ENCODE peak calls at places on chromosomes 3 and 15, in six cellular contexts. W is stimulated activated CD8-positive, alpha-beta memory T cell treated with anti-CD3 and anti-CD28 coated beads, Interleukin-4, amount 100 ng/mL, for 48 hours; L is NCI-H1092; I is RPMI7951; N is upper lobe of left lung; G is NCI-H345. J is an unnamed sample.

GRCh38 chr3:124014366-124014942 is 22.5 kb upstream of the ROPN1 start:
- DNase-seq in W (no peak), L (no peak), I (peak), N (no peak), G (no peak), J (no peak)

GRCh38 chr3:100040846-100041245 is 73.5 kb downstream of the FILIP1L start:
- DNase-seq in W (no peak), L (no peak), I (peak), N (no peak), G (no peak), J (no peak)

GRCh38 chr3:129732200-129732876 is 125.9 kb upstream of the PLXND1 start:
- DNase-seq in W (no peak), L (no peak), I (peak), N (no peak), G (no peak), J (no peak)

GRCh38 chr3:132352556-132353143 is 35.4 kb downstream of the ACP3 start:
- DNase-seq in W (peak), L (peak), I (peak), N (peak), G (peak), J (peak)

GRCh38 chr3:151468284-151468917 is 7.5 kb upstream of the IGSF10 start:
- DNase-seq in W (peak), L (peak), I (peak), N (peak), G (peak), J (peak)

GRCh38 chr3:171841620-171842000 is 1.5 kb upstream of the TMEM212 start:
- DNase-seq in W (no peak), L (no peak), I (no peak), N (no peak), G (no peak), J (no peak)

GRCh38 chr3:48997102-48997637 is 7.1 kb downstream of the P4HTM start:
- DNase-seq in W (no peak), L (no peak), I (no peak), N (no peak), G (no peak), J (no peak)

GRCh38 chr3:78645628-78646310 is 1122.0 kb downstream of the ROBO1 start:
- DNase-seq in W (no peak), L (peak), I (peak), N (no peak), G (peak), J (peak)

GRCh38 chr15:47265686-47266085 is 451.6 kb upstream of the SEMA6D start:
- DNase-seq in W (no peak), L (no peak), I (no peak), N (no peak), G (no peak), J (no peak)

GRCh38 chr3:195131149-195131548 is 139.8 kb downstream of the XXYLT1 start:
- DNase-seq in W (no peak), L (no peak), I (no peak), N (no peak), G (no peak), J (no peak)

GRCh38 chr15:38610748-38611147 is 46.1 kb upstream of the RASGRP1 start:
- DNase-seq in W (peak), L (no peak), I (no peak), N (no peak), G (no peak), J (no peak)

GRCh38 chr15:78811124-78811824 is at the start of gene ADAMTS7:
- DNase-seq in W (peak), L (no peak), I (peak), N (peak), G (peak), J (no peak)

GRCh38 chr3:62496509-62496908 is 123.2 kb upstream of the FEZF2 start:
- DNase-seq in W (no peak), L (no peak), I (no peak), N (no peak), G (no peak), J (no peak)

GRCh38 chr3:46670000-46670890 is 23.2 kb downstream of the ALS2CL start:
- DNase-seq in W (no peak), L (no peak), I (no peak), N (peak), G (no peak), J (no peak)

GRCh38 chr15:98121957-98122356 is 161.5 kb downstream of the ARRDC4 start:
- DNase-seq in W (no peak), L (no peak), I (no peak), N (no peak), G (no peak), J (no peak)

GRCh38 chr3:17030438-17030837 is 145.7 kb downstream of the PLCL2 start:
- DNase-seq in W (no peak), L (no peak), I (no peak), N (no peak), G (no peak), J (no peak)

GRCh38 chr15:101024111-101024695 is 105.0 kb downstream of the LRRK1 start:
- DNase-seq in W (peak), L (no peak), I (no peak), N (no peak), G (no peak), J (no peak)

GRCh38 chr3:187072582-187072981 is 66.7 kb downstream of the RPL39L start:
- DNase-seq in W (no peak), L (no peak), I (no peak), N (no peak), G (no peak), J (no peak)

GRCh38 chr3:115099115-115099884 is 47.8 kb downstream of the ZBTB20 start:
- DNase-seq in W (no peak), L (no peak), I (no peak), N (no peak), G (no peak), J (no peak)

GRCh38 chr15:34216527-34217270 is 6.8 kb upstream of the KATNBL1 start:
- DNase-seq in W (no peak), L (no peak), I (no peak), N (no peak), G (no peak), J (no peak)

GRCh38 chr3:9884555-9885165 is 4.6 kb upstream of the CIDEC start:
- DNase-seq in W (no peak), L (no peak), I (peak), N (no peak), G (no peak), J (no peak)

GRCh38 chr3:11605398-11605797 is 38.3 kb downstream of the VGLL4 start:
- DNase-seq in W (no peak), L (no peak), I (no peak), N (no peak), G (no peak), J (no peak)

GRCh38 chr3:153513236-153513635 is 351.2 kb downstream of the RAP2B start:
- DNase-seq in W (no peak), L (no peak), I (no peak), N (no peak), G (no peak), J (no peak)

GRCh38 chr15:89101302-89102191 is 13.3 kb downstream of the ABHD2 start:
- DNase-seq in W (no peak), L (no peak), I (peak), N (peak), G (no peak), J (peak)

GRCh38 chr15:40766194-40766830 is 2.4 kb downstream of the GCHFR start:
- DNase-seq in W (no peak), L (no peak), I (peak), N (no peak), G (no peak), J (no peak)

GRCh38 chr3:161977850-161978249 is 481.2 kb downstream of the OTOL1 start:
- DNase-seq in W (no peak), L (no peak), I (no peak), N (no peak), G (no peak), J (no peak)

GRCh38 chr3:37116998-37117397 is 57.4 kb downstream of the LRRFIP2 start:
- DNase-seq in W (no peak), L (no peak), I (no peak), N (no peak), G (no peak), J (no peak)

GRCh38 chr3:133821767-133822638 is 16.4 kb downstream of the SRPRB start:
- DNase-seq in W (peak), L (no peak), I (peak), N (peak), G (no peak), J (no peak)

GRCh38 chr3:130242850-130243569 is 102.5 kb upstream of the COL6A5 start:
- DNase-seq in W (no peak), L (no peak), I (no peak), N (no peak), G (peak), J (no peak)

GRCh38 chr3:63351159-63352007 is 73.3 kb downstream of the SYNPR start:
- DNase-seq in W (no peak), L (peak), I (peak), N (no peak), G (peak), J (peak)

GRCh38 chr3:4980229-4981159 is 1.3 kb downstream of the BHLHE40 start:
- DNase-seq in W (peak), L (peak), I (peak), N (peak), G (peak), J (no peak)

GRCh38 chr15:79816565-79816964 is 80.2 kb downstream of the MTHFS start:
- DNase-seq in W (no peak), L (no peak), I (no peak), N (no peak), G (no peak), J (no peak)

GRCh38 chr15:81531141-81531592 is 157.2 kb upstream of the TMC3 start:
- DNase-seq in W (no peak), L (no peak), I (peak), N (no peak), G (no peak), J (peak)

GRCh38 chr3:181610973-181611265 is 100.8 kb upstream of the SOX2 start:
- DNase-seq in W (no peak), L (no peak), I (no peak), N (no peak), G (peak), J (no peak)

GRCh38 chr3:177693596-177693995 is 496.3 kb upstream of the TBL1XR1 start:
- DNase-seq in W (no peak), L (no peak), I (no peak), N (no peak), G (no peak), J (no peak)

GRCh38 chr3:149618151-149619123 is 39.4 kb downstream of the WWTR1 start:
- DNase-seq in W (no peak), L (no peak), I (peak), N (no peak), G (no peak), J (no peak)

GRCh38 chr15:67779160-67780111 is 45.9 kb upstream of the SKOR1 start:
- DNase-seq in W (no peak), L (no peak), I (no peak), N (no peak), G (no peak), J (no peak)

GRCh38 chr3:172087827-172088580 is 48.6 kb downstream of the FNDC3B start:
- DNase-seq in W (no peak), L (no peak), I (no peak), N (no peak), G (no peak), J (no peak)

GRCh38 chr3:141499965-141500364 is 13.1 kb downstream of the RASA2 start:
- DNase-seq in W (no peak), L (no peak), I (no peak), N (no peak), G (no peak), J (no peak)

J was measured in glomerular endothelial cell.